ENCODE peak calls at places on chromosomes 11 and 22, in six cellular contexts. One of them, this sample, is unnamed.
A peak's percentile ranks its signal among the peaks of the same experiment; 100 is the strongest.

GRCh38 chr22:43396321-43396933 is 15.4 kb upstream of the MPPED1 start:
- DNase-seq in brain microvascular endothelial cell: no peak
- DNase-seq in coronary artery: no peak
- DNase-seq in frontal cortex: no peak
- DNase-seq in stimulated activated CD4-positive, alpha-beta T cell treated with anti-CD3 and anti-CD28 coated beads, Interleukin-1b, Interleukin-23, amount 100 ng/mL, for 48 hours: no peak
- DNase-seq in RCC 7860: no peak
- DNase-seq in this sample: no peak

GRCh38 chr11:114128399-114128798 is 68.9 kb downstream of the ZBTB16 start:
- DNase-seq in brain microvascular endothelial cell: no peak
- DNase-seq in coronary artery: no peak
- DNase-seq in frontal cortex: no peak
- DNase-seq in stimulated activated CD4-positive, alpha-beta T cell treated with anti-CD3 and anti-CD28 coated beads, Interleukin-1b, Interleukin-23, amount 100 ng/mL, for 48 hours: no peak
- DNase-seq in RCC 7860: no peak
- DNase-seq in this sample: no peak

GRCh38 chr11:107271425-107271824 is 186.2 kb downstream of the CWF19L2 start:
- DNase-seq in brain microvascular endothelial cell: no peak
- DNase-seq in coronary artery: no peak
- DNase-seq in frontal cortex: no peak
- DNase-seq in stimulated activated CD4-positive, alpha-beta T cell treated with anti-CD3 and anti-CD28 coated beads, Interleukin-1b, Interleukin-23, amount 100 ng/mL, for 48 hours: no peak
- DNase-seq in RCC 7860: no peak
- DNase-seq in this sample: no peak

GRCh38 chr22:23286296-23286695 is 106.0 kb downstream of the BCR start:
- DNase-seq in brain microvascular endothelial cell: no peak
- DNase-seq in coronary artery: no peak
- DNase-seq in frontal cortex: no peak
- DNase-seq in stimulated activated CD4-positive, alpha-beta T cell treated with anti-CD3 and anti-CD28 coated beads, Interleukin-1b, Interleukin-23, amount 100 ng/mL, for 48 hours: no peak
- DNase-seq in RCC 7860: no peak
- DNase-seq in this sample: no peak

GRCh38 chr22:46947516-46948260 is 185.2 kb downstream of the TBC1D22A start:
- DNase-seq in brain microvascular endothelial cell: no peak
- DNase-seq in coronary artery: no peak
- DNase-seq in frontal cortex: no peak
- DNase-seq in stimulated activated CD4-positive, alpha-beta T cell treated with anti-CD3 and anti-CD28 coated beads, Interleukin-1b, Interleukin-23, amount 100 ng/mL, for 48 hours: no peak
- DNase-seq in RCC 7860: no peak
- DNase-seq in this sample: no peak

GRCh38 chr11:12921580-12922157 is 87.4 kb upstream of the RASSF10 start:
- DNase-seq in brain microvascular endothelial cell: no peak
- DNase-seq in coronary artery: no peak
- DNase-seq in frontal cortex: no peak
- DNase-seq in stimulated activated CD4-positive, alpha-beta T cell treated with anti-CD3 and anti-CD28 coated beads, Interleukin-1b, Interleukin-23, amount 100 ng/mL, for 48 hours: no peak
- DNase-seq in RCC 7860: no peak
- DNase-seq in this sample: no peak

GRCh38 chr11:61961570-61962212 is 5.7 kb downstream of the FTH1 start:
- DNase-seq in brain microvascular endothelial cell: peak; percentile 41
- DNase-seq in coronary artery: peak; percentile 88
- DNase-seq in frontal cortex: peak; percentile 69
- DNase-seq in stimulated activated CD4-positive, alpha-beta T cell treated with anti-CD3 and anti-CD28 coated beads, Interleukin-1b, Interleukin-23, amount 100 ng/mL, for 48 hours: no peak
- DNase-seq in RCC 7860: peak; percentile 94
- DNase-seq in this sample: peak; percentile 33

GRCh38 chr22:49448546-49448945 is 379.1 kb downstream of the BRD1 start:
- DNase-seq in brain microvascular endothelial cell: no peak
- DNase-seq in coronary artery: no peak
- DNase-seq in frontal cortex: peak; percentile 68
- DNase-seq in stimulated activated CD4-positive, alpha-beta T cell treated with anti-CD3 and anti-CD28 coated beads, Interleukin-1b, Interleukin-23, amount 100 ng/mL, for 48 hours: no peak
- DNase-seq in RCC 7860: no peak
- DNase-seq in this sample: peak; percentile 46

GRCh38 chr11:57458410-57459111 is 1.8 kb upstream of the RTN4RL2 start:
- DNase-seq in brain microvascular endothelial cell: peak; percentile 2
- DNase-seq in coronary artery: no peak
- DNase-seq in frontal cortex: peak; percentile 63
- DNase-seq in stimulated activated CD4-positive, alpha-beta T cell treated with anti-CD3 and anti-CD28 coated beads, Interleukin-1b, Interleukin-23, amount 100 ng/mL, for 48 hours: peak; percentile 53
- DNase-seq in RCC 7860: no peak
- DNase-seq in this sample: peak; percentile 11

This sample was measured in substantia nigra.